ENCODE peak calls at places on chromosome 1, in ten cellular contexts. R, Q, M, T, A, D, X, I, G and K are unnamed samples. For H3K4me1, the result is how much of the 10 kb centered on the place peaks cover.

GRCh38 chr1:52358851-52359497 is 7.0 kb downstream of the CC2D1B start:
- DNase-seq in R (no peak), Q (no peak), M (no peak), T (no peak), A (no peak), D (no peak), X (no peak), I (no peak), G (no peak), K (no peak)

GRCh38 chr1:8844421-8845063 is 27.1 kb upstream of the RERE start:
- DNase-seq in R (no peak), Q (no peak), M (no peak), T (no peak), A (no peak), D (no peak), X (no peak), I (no peak), G (no peak), K (peak)

GRCh38 chr1:147890177-147890790 is 12.3 kb upstream of the GJA8 start:
- DNase-seq in R (peak), Q (peak), M (peak), T (peak), A (peak), D (peak), X (peak), I (peak), G (peak), K (peak)

GRCh38 chr1:240350910-240351331 is 259.2 kb downstream of the FMN2 start:
- DNase-seq in R (no peak), Q (no peak), M (no peak), T (peak), A (no peak), D (no peak), X (no peak), I (no peak), G (no peak), K (no peak)

GRCh38 chr1:87113313-87113712 is 198.9 kb downstream of the HS2ST1 start:
- DNase-seq in R (no peak), Q (no peak), M (no peak), T (peak), A (no peak), D (peak), X (no peak), I (no peak), G (no peak), K (peak)

GRCh38 chr1:172269644-172270043 is 150.8 kb upstream of the C1orf105 start:
- DNase-seq in R (no peak), Q (no peak), M (no peak), T (peak), A (no peak), D (no peak), X (no peak), I (no peak), G (no peak), K (no peak)

GRCh38 chr1:8486047-8486446 is 168.1 kb downstream of the SLC45A1 start:
- DNase-seq in R (no peak), Q (no peak), M (no peak), T (no peak), A (no peak), D (no peak), X (no peak), I (no peak), G (no peak), K (no peak)

GRCh38 chr1:226892534-226892895 is 22.1 kb downstream of the PSEN2 start:
- DNase-seq in R (no peak), Q (no peak), M (no peak), T (no peak), A (no peak), D (peak), X (no peak), I (no peak), G (no peak), K (no peak)

GRCh38 chr1:108199781-108200626 is at the start of gene SLC25A24:
- DNase-seq in R (peak), Q (peak), M (peak), T (peak), A (peak), D (peak), X (peak), I (peak), G (peak), K (peak)

GRCh38 chr1:17315542-17316130 is 7.6 kb downstream of the PADI4 start:
- DNase-seq in R (no peak), Q (peak), M (peak), T (no peak), A (no peak), D (no peak), X (no peak), I (no peak), G (no peak), K (no peak)

GRCh38 chr1:167617950-167618269 is 12.1 kb upstream of the RCSD1 start:
- DNase-seq in R (no peak), Q (no peak), M (no peak), T (no peak), A (no peak), D (no peak), X (no peak), I (no peak), G (no peak), K (no peak)

GRCh38 chr1:42939216-42939615 is 19.5 kb downstream of the SLC2A1 start:
- DNase-seq in R (no peak), Q (no peak), M (no peak), T (no peak), A (no peak), D (peak), X (no peak), I (no peak), G (no peak), K (no peak)

GRCh38 chr1:36305915-36306209 is 306 bp upstream of the SH3D21 start:
- DNase-seq in R (no peak), Q (no peak), M (no peak), T (no peak), A (no peak), D (peak), X (no peak), I (no peak), G (no peak), K (no peak)

GRCh38 chr1:31773861-31774260 is 9.7 kb upstream of the ADGRB2 start:
- DNase-seq in R (no peak), Q (no peak), M (no peak), T (no peak), A (no peak), D (no peak), X (no peak), I (no peak), G (no peak), K (no peak)

GRCh38 chr1:94627771-94628170 is 86.2 kb upstream of the F3 start:
- DNase-seq in R (no peak), Q (no peak), M (no peak), T (no peak), A (no peak), D (no peak), X (no peak), I (no peak), G (no peak), K (no peak)

GRCh38 chr1:219710529-219711194 is 97.8 kb upstream of the ZC3H11B start:
- DNase-seq in R (no peak), Q (no peak), M (no peak), T (peak), A (no peak), D (no peak), X (no peak), I (no peak), G (no peak), K (no peak)

GRCh38 chr1:175209493-175209921 is 16.9 kb upstream of the KIAA0040 start:
- DNase-seq in R (no peak), Q (no peak), M (no peak), T (no peak), A (no peak), D (no peak), X (no peak), I (no peak), G (no peak), K (no peak)

GRCh38 chr1:11320153-11320936 is 47.3 kb downstream of the UBIAD1 start:
- DNase-seq in R (peak), Q (peak), M (no peak), T (no peak), A (peak), D (no peak), X (peak), I (no peak), G (no peak), K (no peak)

GRCh38 chr1:233240839-233241682 is 54.5 kb downstream of the PCNX2 start:
- DNase-seq in R (no peak), Q (peak), M (peak), T (peak), A (peak), D (peak), X (peak), I (peak), G (peak), K (peak)

GRCh38 chr1:204950353-204951001 is 79.8 kb downstream of the NFASC start:
- DNase-seq in R (no peak), Q (no peak), M (no peak), T (no peak), A (peak), D (no peak), X (no peak), I (no peak), G (no peak), K (no peak)

GRCh38 chr1:216914974-216915373 is 191.7 kb upstream of the ESRRG start:
- DNase-seq in R (no peak), Q (no peak), M (no peak), T (peak), A (no peak), D (no peak), X (no peak), I (no peak), G (no peak), K (no peak)

GRCh38 chr1:92934395-92935378 is 26.6 kb downstream of the DIPK1A start:
- DNase-seq in R (no peak), Q (no peak), M (no peak), T (peak), A (no peak), D (peak), X (no peak), I (peak), G (no peak), K (no peak)

GRCh38 chr1:108082006-108082405 is 117.0 kb upstream of the VAV3 start:
- DNase-seq in R (no peak), Q (no peak), M (no peak), T (no peak), A (no peak), D (no peak), X (no peak), I (no peak), G (peak), K (peak)

GRCh38 chr1:205680073-205680851 is at the start of gene SLC45A3:
- DNase-seq in R (peak), Q (peak), M (peak), T (no peak), A (peak), D (no peak), X (peak), I (no peak), G (no peak), K (peak)

GRCh38 chr1:22416555-22417454 is 34.8 kb upstream of the ZBTB40 start:
- DNase-seq in R (peak), Q (peak), M (peak), T (peak), A (peak), D (peak), X (peak), I (peak), G (peak), K (peak)

GRCh38 chr1:101338714-101339430 is 102.1 kb downstream of the S1PR1 start:
- DNase-seq in R (peak), Q (no peak), M (no peak), T (no peak), A (no peak), D (no peak), X (no peak), I (no peak), G (no peak), K (no peak)

GRCh38 chr1:219773775-219774174 is 154.6 kb downstream of the SLC30A10 start:
- DNase-seq in R (no peak), Q (no peak), M (no peak), T (no peak), A (no peak), D (no peak), X (no peak), I (no peak), G (no peak), K (no peak)

GRCh38 chr1:234875328-234875952 is 253.2 kb downstream of the TOMM20 start:
- DNase-seq in R (no peak), Q (no peak), M (peak), T (no peak), A (no peak), D (peak), X (no peak), I (no peak), G (peak), K (no peak)

GRCh38 chr1:32831878-32832277 is 14.4 kb downstream of the S100PBP start:
- DNase-seq in R (no peak), Q (no peak), M (no peak), T (no peak), A (no peak), D (no peak), X (no peak), I (no peak), G (no peak), K (no peak)
- H3K27ac ChIP-seq in R (no peak), Q (no peak), M (no peak), T (no peak), A (no peak), D (no peak), X (no peak), I (no peak), G (no peak), K (no peak)

GRCh38 chr1:1761504-1762376 is 16.5 kb downstream of the NADK start:
- DNase-seq in R (no peak), Q (no peak), M (no peak), T (no peak), A (no peak), D (no peak), X (no peak), I (no peak), G (no peak), K (peak)
- H3K4me1 ChIP-seq in R (under half), Q (under half), M (under half), T (under half), A (under half), D (under half), X (under half), I (under half), G (under half), K (under half)

DNA sequence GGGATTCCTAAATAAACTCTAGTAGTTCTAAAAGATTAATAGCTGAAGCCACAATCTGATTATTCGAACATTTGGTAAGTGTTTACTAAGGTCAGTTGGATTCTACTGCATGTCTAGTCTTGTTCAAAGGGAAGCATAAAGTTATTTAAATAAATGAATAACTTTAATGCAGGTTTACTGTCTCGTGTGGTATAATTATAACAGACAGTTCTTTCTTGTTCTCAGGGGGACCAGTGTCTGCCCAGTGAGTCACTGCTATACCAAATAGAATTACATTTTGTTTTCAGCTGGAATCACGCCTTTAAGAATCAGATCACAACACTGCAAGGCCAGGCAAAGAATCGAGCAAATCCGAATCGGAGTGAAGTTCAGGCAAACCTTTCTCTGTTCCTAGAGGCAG is 45.1 kb downstream of the SMG7 start:
- DNase-seq in R (no peak), Q (no peak), M (no peak), T (no peak), A (no peak), D (no peak), X (no peak), I (no peak), G (no peak), K (no peak)
- TF ChIP-seq CTCF in R (no peak), Q (no peak), M (no peak), T (no peak), A (no peak), D (no peak), X (no peak), I (no peak), G (no peak), K (no peak)

GRCh38 chr1:160136926-160137200 is 14.5 kb upstream of the ATP1A4 start:
- DNase-seq in R (no peak), Q (no peak), M (no peak), T (no peak), A (no peak), D (peak), X (no peak), I (no peak), G (no peak), K (no peak)

GRCh38 chr1:160135051-160135592 is 16.3 kb upstream of the ATP1A4 start:
- DNase-seq in R (no peak), Q (no peak), M (peak), T (no peak), A (no peak), D (peak), X (no peak), I (no peak), G (no peak), K (no peak)

GRCh38 chr1:160137216-160137862 is 14.1 kb upstream of the ATP1A4 start:
- DNase-seq in R (no peak), Q (no peak), M (no peak), T (no peak), A (no peak), D (peak), X (no peak), I (no peak), G (no peak), K (no peak)

GRCh38 chr1:160133990-160134770 is 17.2 kb upstream of the ATP1A4 start:
- DNase-seq in R (no peak), Q (no peak), M (peak), T (no peak), A (no peak), D (no peak), X (no peak), I (no peak), G (no peak), K (no peak)

DNA sequence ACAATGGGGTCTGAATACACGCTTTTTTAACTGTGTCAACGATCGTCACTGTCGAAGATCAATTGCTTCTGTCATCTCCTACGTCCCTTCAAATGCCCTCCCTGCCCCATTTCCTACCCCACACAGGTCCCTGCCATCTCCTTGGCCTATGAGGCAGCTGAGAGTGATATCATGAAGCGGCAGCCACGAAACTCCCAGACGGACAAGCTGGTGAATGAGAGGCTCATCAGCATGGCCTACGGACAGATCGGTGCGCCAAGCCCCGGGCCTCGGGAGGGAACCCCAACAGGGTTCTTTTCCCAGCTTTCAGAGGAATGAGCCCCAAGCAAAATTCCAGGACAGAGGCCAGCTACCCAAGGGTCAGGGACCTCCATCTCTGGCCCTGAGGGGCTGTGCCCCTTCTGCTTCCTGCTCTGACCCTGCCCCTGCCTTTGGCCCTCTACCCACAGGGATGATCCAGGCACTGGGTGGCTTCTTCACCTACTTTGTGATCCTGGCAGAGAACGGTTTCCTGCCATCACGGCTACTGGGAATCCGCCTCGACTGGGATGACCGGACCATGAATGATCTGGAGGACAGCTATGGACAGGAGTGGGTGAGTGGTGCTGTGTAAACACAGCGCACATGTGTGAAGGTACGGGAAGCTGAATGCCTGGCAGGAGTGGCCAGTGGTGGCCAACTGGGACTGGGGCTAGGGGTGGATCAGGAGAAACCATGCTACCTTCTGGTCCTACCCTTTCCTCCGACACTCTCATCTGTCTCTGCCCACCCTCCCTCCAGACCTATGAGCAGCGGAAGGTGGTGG is 15.1 kb upstream of the ATP1A4 start:
- DNase-seq in R (no peak), Q (no peak), M (peak), T (no peak), A (no peak), D (peak), X (no peak), I (no peak), G (no peak), K (no peak)
- H3K27ac ChIP-seq in R (no peak), Q (no peak), M (no peak), T (no peak), A (no peak), D (no peak), X (no peak), I (no peak), G (no peak), K (peak)

GRCh38 chr1:113870778-113871177 is 734 bp downstream of the PTPN22 start:
- DNase-seq in R (peak), Q (no peak), M (no peak), T (no peak), A (no peak), D (no peak), X (no peak), I (no peak), G (no peak), K (no peak)

GRCh38 chr1:113874017-113874879 is 2.7 kb upstream of the PTPN22 start:
- DNase-seq in R (no peak), Q (peak), M (no peak), T (peak), A (peak), D (no peak), X (no peak), I (no peak), G (no peak), K (no peak)

GRCh38 chr1:113871597-113872113 is at the start of gene PTPN22:
- DNase-seq in R (peak), Q (no peak), M (peak), T (peak), A (no peak), D (peak), X (no peak), I (no peak), G (peak), K (no peak)

GRCh38 chr1:113875714-113876113 is 4.2 kb upstream of the PTPN22 start:
- DNase-seq in R (no peak), Q (no peak), M (no peak), T (no peak), A (no peak), D (no peak), X (no peak), I (no peak), G (no peak), K (no peak)

DNA sequence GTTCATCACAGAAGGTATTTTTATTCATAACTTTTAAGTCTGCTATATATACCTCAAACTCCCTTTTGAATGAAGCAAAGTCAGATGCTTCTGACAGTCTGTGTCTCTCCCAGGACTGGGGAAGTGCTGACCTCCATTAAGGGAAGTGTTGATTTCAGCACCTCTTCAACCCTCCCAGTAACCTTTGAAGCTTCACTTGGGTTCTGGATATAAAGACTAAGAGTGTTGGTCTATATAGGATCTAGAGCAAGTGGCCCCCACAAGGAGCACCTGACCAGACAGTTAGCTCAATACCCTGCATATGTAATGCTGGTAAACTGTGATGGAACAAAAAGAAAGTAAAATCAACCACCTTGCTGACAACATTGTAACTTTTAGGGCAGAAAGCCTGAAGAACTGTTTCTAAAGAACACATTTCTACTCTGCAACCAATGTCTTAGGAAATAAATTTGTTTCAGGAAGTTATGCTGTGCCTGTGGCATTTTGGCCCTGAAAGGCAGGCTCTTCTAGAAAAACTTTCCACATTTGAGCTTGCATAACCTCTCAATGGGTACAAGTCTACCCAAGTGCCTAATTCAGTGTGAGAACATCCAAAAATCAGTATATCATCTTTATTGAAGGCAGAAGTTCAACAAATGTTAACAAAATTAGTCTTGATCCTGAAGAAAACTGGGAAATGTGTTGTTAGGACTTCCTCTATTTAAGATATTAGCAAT is 865 bp upstream of the PTPN22 start:
- DNase-seq in R (peak), Q (no peak), M (no peak), T (no peak), A (no peak), D (no peak), X (no peak), I (no peak), G (no peak), K (no peak)
- H3K4me1 ChIP-seq in R (half or more), Q (under half), M (under half), T (under half), A (under half), D (under half), X (under half), I (under half), G (under half), K (under half)

DNA sequence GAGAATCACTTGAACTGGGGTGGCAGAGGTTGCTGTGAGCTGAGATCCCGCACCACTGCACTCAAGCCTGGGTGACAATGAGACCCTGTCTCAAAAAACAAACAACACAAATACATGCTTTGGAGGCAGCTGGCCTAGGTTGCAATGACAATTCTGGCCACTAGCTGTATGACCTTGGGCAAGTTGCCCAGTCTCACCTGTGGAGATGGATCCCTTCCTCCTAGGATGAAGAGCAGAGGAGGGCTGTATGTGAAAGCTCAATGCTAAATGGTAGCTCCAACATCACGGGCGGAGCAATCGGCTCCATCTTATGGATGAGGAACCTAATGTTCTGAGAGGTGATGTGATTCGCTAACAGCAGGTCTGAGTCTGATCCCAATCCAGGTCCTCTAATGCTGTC is 20.6 kb downstream of the ADORA1 start:
- DNase-seq in R (no peak), Q (peak), M (no peak), T (no peak), A (no peak), D (no peak), X (peak), I (no peak), G (no peak), K (no peak)
- TF ChIP-seq CTCF in R (no peak), Q (peak), M (peak), T (peak), A (peak), D (no peak), X (peak), I (no peak), G (no peak), K (no peak)